ENCODE peak calls at places on chromosomes 5 and 9, in seven cellular contexts. N, Z, K, U, Q, A and T are unnamed samples.

GRCh38 chr9:93096131-93096802 is at the start of gene CARD19:
- DNase-seq in A (peak; percentile 44), Q (peak; percentile 63), N (peak; percentile 27), U (peak; percentile 85), K (peak; percentile 50), Z (no peak), T (no peak)

GRCh38 chr9:75653750-75654149 is 236.7 kb upstream of the PCSK5 start:
- DNase-seq in Z (no peak), A (no peak), Q (no peak), K (no peak), N (no peak), U (no peak), T (no peak)

GRCh38 chr5:175593794-175594193 is 64.1 kb upstream of the HRH2 start:
- DNase-seq in U (no peak), N (no peak), Z (no peak), K (no peak), Q (no peak), A (no peak), T (no peak)

GRCh38 chr5:115377468-115378217 is 81.2 kb upstream of the CCDC112 start:
- DNase-seq in Z (no peak), N (peak; percentile 86), U (no peak), K (peak; percentile 93), Q (no peak), A (no peak), T (peak; percentile 47)

GRCh38 chr9:122200960-122201635 is 27.7 kb downstream of the LHX6 start:
- DNase-seq in K (peak; percentile 71), A (no peak), N (peak; percentile 59), Q (no peak), Z (peak; percentile 66), U (peak; percentile 74), T (no peak)

GRCh38 chr9:77020438-77021264 is 1.2 kb downstream of the FOXB2 start:
- DNase-seq in U (no peak), K (no peak), A (peak; percentile 50), Q (no peak), Z (no peak), N (no peak), T (no peak)

GRCh38 chr5:32027717-32028321 is 146.3 kb downstream of the GOLPH3 start:
- DNase-seq in Z (peak; percentile 16), A (peak; percentile 68), K (peak; percentile 98), N (peak; percentile 99), Q (no peak), U (peak; percentile 67), T (peak; percentile 36)

GRCh38 chr5:36874465-36874864 is 2.1 kb upstream of the NIPBL start:
- DNase-seq in U (no peak), Z (no peak), N (no peak), A (peak; percentile 10), Q (no peak), K (no peak), T (no peak)

GRCh38 chr5:138966236-138966985 is 91.3 kb upstream of the LRRTM2 start:
- DNase-seq in Z (no peak), K (no peak), Q (no peak), A (no peak), N (no peak), U (no peak), T (no peak)

GRCh38 chr5:132019857-132020555 is 8.5 kb upstream of the ACSL6 start:
- DNase-seq in N (no peak), Z (peak; percentile 74), Q (peak; percentile 83), A (no peak), U (no peak), K (no peak), T (no peak)

GRCh38 chr5:6747103-6747502 is 33.9 kb downstream of the TENT4A start:
- DNase-seq in U (no peak), K (no peak), Z (peak; percentile 51), Q (no peak), N (no peak), A (no peak), T (no peak)

DNA sequence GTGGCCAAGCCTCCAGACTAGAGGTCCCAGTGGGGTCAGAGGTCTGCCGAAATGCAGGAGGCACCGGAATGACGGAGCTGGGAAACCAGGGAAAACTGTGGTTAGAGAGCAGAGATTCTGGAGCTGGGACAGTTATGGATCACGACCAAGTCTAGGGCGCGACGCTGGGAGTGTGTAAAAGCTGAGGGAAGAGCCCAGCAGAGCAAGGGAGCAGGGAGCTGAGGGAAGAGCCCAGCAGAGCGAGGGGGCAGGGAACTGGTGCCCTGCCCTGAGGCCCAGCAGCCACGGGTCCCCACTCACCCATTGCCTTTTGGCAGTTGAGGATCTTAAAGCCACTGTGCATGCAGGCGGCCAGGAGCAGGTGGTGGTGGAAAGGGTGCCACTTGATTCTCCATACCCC is 12.5 kb downstream of the MRPL41 start:
- DNase-seq in Z (no peak), U (no peak), Q (no peak), N (no peak), A (no peak), K (no peak), T (no peak)
- H3K36me3 ChIP-seq in Z (peaks cover 40% of the 10 kb centered on the region), U (peaks cover 49% of the 10 kb centered on the region), Q (peaks cover 6% of the 10 kb centered on the region), N (peaks cover 6% of the 10 kb centered on the region), A (peaks cover 7% of the 10 kb centered on the region), K (peaks cover 7% of the 10 kb centered on the region), T (no peaks in the 10 kb centered on the region)

DNA sequence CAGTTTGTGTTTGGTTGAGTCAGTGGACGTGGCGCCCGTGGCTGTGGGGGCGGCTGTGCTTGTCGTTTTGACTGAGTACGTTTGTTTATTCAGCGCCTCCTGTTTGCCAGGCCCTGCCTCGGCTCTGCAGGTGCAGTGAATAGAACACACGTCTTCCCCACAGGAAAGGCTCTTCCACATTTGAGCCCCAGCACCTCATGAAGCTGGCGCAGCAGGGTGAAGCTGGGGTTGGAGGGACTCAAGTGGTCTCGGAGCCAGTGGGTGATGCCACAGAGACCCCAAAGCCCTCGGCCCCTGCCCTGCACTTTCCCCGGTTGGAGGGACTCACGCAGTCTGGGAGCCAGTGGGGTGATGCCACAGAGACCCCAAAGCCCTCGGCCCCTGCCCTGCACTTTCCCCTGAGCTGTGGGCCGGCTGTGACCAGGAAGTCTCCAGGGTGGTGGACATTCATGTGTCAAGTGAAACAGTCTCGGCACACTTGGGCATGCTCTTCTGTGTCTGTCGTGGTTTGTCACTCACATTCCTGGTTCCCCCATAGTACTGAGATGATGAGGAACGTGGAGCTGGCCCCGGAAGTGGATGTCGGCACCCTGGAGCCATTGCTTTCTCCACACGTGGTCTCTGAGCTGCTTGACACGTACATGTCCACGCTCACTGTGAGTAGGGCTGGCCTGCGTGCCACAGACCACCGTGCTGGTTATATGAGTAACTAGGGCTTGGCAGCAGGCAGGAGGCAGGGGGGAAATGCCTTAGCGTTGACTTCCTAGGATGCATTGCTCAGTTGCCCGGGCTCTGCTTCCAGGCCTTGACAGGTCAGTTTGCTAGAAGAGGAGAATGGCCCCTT is 13.6 kb downstream of the EXOC3 start:
- DNase-seq in K (peak; percentile 68), N (no peak), Z (peak; percentile 64), Q (no peak), A (no peak), U (peak; percentile 44), T (no peak)
- H3K36me3 ChIP-seq in K (peaks cover 31% of the 10 kb centered on the region), N (peaks cover 18% of the 10 kb centered on the region), Z (peaks cover 93% of the 10 kb centered on the region), Q (peaks cover 70% of the 10 kb centered on the region), A (peaks cover 8% of the 10 kb centered on the region), U (peaks cover 92% of the 10 kb centered on the region), T (peaks cover 16% of the 10 kb centered on the region)

GRCh38 chr9:127683723-127684122 is 23.1 kb upstream of the CFAP157 start:
- DNase-seq in Z (no peak), N (peak; percentile 29), K (peak; percentile 46), U (no peak), A (no peak), Q (no peak), T (no peak)
- H3K36me3 ChIP-seq in Z (no peaks in the 10 kb centered on the region), N (peaks cover 7% of the 10 kb centered on the region), K (peaks cover 27% of the 10 kb centered on the region), U (peaks cover 41% of the 10 kb centered on the region), A (peaks cover 5% of the 10 kb centered on the region), Q (no peaks in the 10 kb centered on the region), T (no peaks in the 10 kb centered on the region)

GRCh38 chr5:158716668-158717067 is 383.0 kb downstream of the EBF1 start:
- DNase-seq in A (peak; percentile 47), N (peak; percentile 26), Z (no peak), K (no peak), Q (no peak), U (no peak), T (no peak)

GRCh38 chr5:158709279-158709678 is 390.4 kb downstream of the EBF1 start:
- DNase-seq in K (no peak), N (no peak), Q (no peak), Z (no peak), U (no peak), A (peak; percentile 26), T (no peak)

GRCh38 chr5:158715592-158715991 is 384.1 kb downstream of the EBF1 start:
- DNase-seq in U (no peak), Z (no peak), N (no peak), A (no peak), Q (no peak), K (no peak), T (no peak)

GRCh38 chr5:158711927-158712529 is 387.7 kb downstream of the EBF1 start:
- DNase-seq in A (no peak), Q (no peak), N (no peak), U (no peak), Z (no peak), K (no peak), T (no peak)

GRCh38 chr5:158714049-158714448 is 385.7 kb downstream of the EBF1 start:
- DNase-seq in Z (no peak), N (no peak), K (no peak), A (no peak), U (no peak), Q (no peak), T (no peak)
- H3K36me3 ChIP-seq in Z (peaks cover 13% of the 10 kb centered on the region), N (no peaks in the 10 kb centered on the region), K (no peaks in the 10 kb centered on the region), A (no peaks in the 10 kb centered on the region), U (no peaks in the 10 kb centered on the region), Q (no peaks in the 10 kb centered on the region), T (no peaks in the 10 kb centered on the region)

DNA sequence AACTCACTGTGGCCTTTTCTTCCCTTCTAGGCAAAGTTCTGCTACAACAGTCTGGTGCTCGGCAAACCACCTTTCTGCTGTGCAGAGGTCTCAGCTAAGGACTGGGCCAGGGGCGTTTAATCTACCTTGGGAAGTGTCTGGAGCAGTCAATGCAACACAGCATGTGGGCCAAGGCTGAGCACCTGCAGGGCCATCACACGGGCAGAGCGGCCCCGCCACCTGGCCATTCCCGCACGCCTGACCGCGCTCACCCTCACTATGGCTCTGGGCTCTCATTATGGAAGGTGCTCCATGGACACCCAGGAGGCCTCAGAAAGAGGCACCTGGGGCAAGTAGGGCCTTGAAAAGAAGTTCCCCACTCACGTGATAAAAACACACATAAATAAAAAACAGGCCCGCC is 65.7 kb upstream of the TBC1D9B start:
- DNase-seq in K (no peak), Q (no peak), Z (no peak), U (no peak), N (no peak), A (no peak), T (no peak)
- H3K36me3 ChIP-seq in K (no peaks in the 10 kb centered on the region), Q (no peaks in the 10 kb centered on the region), Z (peaks cover 31% of the 10 kb centered on the region), U (peaks cover 53% of the 10 kb centered on the region), N (peaks cover 30% of the 10 kb centered on the region), A (peaks cover 5% of the 10 kb centered on the region), T (no peaks in the 10 kb centered on the region)

GRCh38 chr5:112787261-112787660 is 49.6 kb downstream of the APC start:
- DNase-seq in Q (no peak), N (no peak), A (no peak), K (peak; percentile 48), Z (no peak), U (no peak), T (no peak)
- H3K36me3 ChIP-seq in Q (no peaks in the 10 kb centered on the region), N (peaks cover 4% of the 10 kb centered on the region), A (no peaks in the 10 kb centered on the region), K (peaks cover 3% of the 10 kb centered on the region), Z (peaks cover 37% of the 10 kb centered on the region), U (peaks cover 42% of the 10 kb centered on the region), T (no peaks in the 10 kb centered on the region)